ENCODE peak calls at places on chromosomes 16 and 17, in six cellular contexts. Z is GM12878, A is A549, E is NB4, P is HepG2, O is K562. Q is an unnamed sample.

GRCh38 chr17:29933379-29933778 is 3.4 kb upstream of the SSH2 start:
- DNase-seq in Z (no peak), A (no peak), E (peak), P (peak), O (no peak), Q (peak)

GRCh38 chr16:20271893-20272292 is 55.4 kb downstream of the GP2 start:
- DNase-seq in Z (no peak), A (no peak), E (peak), P (no peak), O (no peak), Q (no peak)

GRCh38 chr16:58451945-58452401 is 48.0 kb upstream of the NDRG4 start:
- DNase-seq in Z (no peak), A (peak), E (peak), P (peak), O (no peak), Q (peak)

GRCh38 chr17:20174588-20175265 is 165.6 kb downstream of the SPECC1 start:
- DNase-seq in Z (no peak), A (no peak), E (no peak), P (no peak), O (no peak), Q (no peak)

GRCh38 chr16:56667581-56668571 is at the start of gene MT1G:
- DNase-seq in Z (no peak), A (no peak), E (peak), P (peak), O (no peak), Q (no peak)

GRCh38 chr17:78356163-78356713 is 3.6 kb downstream of the SOCS3 start:
- DNase-seq in Z (peak), A (peak), E (peak), P (no peak), O (no peak), Q (no peak)

GRCh38 chr16:9647981-9648701 is 534.1 kb downstream of the GRIN2A start:
- DNase-seq in Z (no peak), A (peak), E (peak), P (peak), O (peak), Q (peak)

GRCh38 chr17:79137015-79137770 is 62.6 kb downstream of the ENGASE start:
- DNase-seq in Z (no peak), A (no peak), E (no peak), P (no peak), O (no peak), Q (no peak)

GRCh38 chr16:73949574-73950348 is 346.9 kb upstream of the PSMD7 start:
- DNase-seq in Z (no peak), A (no peak), E (peak), P (no peak), O (no peak), Q (no peak)

GRCh38 chr16:57615813-57616212 is 12.6 kb upstream of the ADGRG1 start:
- DNase-seq in Z (no peak), A (no peak), E (no peak), P (no peak), O (no peak), Q (no peak)

GRCh38 chr17:58329808-58330543 is 1.4 kb upstream of the TSPOAP1 start:
- DNase-seq in Z (peak), A (no peak), E (peak), P (no peak), O (no peak), Q (no peak)

GRCh38 chr16:46972971-46973456 is 460 bp downstream of the DNAJA2 start:
- DNase-seq in Z (no peak), A (no peak), E (peak), P (peak), O (peak), Q (no peak)

GRCh38 chr17:3992370-3992769 is 28.1 kb upstream of the ATP2A3 start:
- DNase-seq in Z (no peak), A (no peak), E (no peak), P (no peak), O (no peak), Q (no peak)

GRCh38 chr17:3988297-3989120 is 24.3 kb upstream of the ATP2A3 start:
- DNase-seq in Z (no peak), A (no peak), E (no peak), P (no peak), O (no peak), Q (no peak)

GRCh38 chr17:3989156-3989886 is 25.1 kb upstream of the ATP2A3 start:
- DNase-seq in Z (no peak), A (no peak), E (no peak), P (no peak), O (no peak), Q (peak)

GRCh38 chr17:3993493-3994220 is 29.4 kb upstream of the ATP2A3 start:
- DNase-seq in Z (peak), A (no peak), E (no peak), P (no peak), O (no peak), Q (peak)

DNA sequence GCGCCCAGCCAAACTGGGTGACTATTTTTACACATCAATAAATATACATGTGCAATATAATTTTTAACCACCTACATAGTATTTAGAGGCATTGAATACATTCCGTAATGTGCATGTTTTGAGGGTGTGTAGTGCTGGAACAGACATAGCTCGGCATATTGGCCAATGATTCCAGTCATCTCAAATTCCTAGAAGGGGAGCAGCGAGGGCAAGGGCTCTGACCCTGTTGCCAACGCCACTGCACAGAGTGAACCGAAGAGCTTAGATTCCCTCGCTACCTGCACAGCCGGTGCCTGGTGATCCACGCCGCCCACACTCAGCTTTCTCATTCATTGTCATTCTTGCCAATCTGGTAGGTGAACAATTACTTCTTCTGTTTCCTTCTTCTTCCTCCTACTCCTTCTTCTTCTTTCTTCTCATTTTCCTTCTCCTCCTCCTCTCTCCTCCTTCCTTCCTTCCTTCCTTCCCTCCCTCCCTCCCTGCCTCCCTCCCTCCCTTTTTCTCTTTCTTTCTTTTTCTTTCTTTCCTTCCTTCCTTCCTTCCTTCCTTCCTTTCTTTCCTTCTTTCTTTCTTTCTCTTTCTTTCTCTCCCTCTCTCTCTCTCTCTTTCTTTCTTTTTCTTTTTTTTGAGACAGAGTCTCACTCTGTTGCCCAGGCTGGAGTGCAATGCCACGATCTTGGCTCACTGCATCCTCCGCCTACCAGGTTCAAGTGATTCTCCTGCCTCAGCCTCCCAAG is 26.3 kb upstream of the ATP2A3 start:
- DNase-seq in Z (no peak), A (no peak), E (no peak), P (no peak), O (no peak), Q (no peak)
- TF ChIP-seq MYC in Z (no peak), A (no peak), E (no peak), P (no peak), O (no peak), Q (no peak)

GRCh38 chr17:17623904-17624303 is 32.4 kb upstream of the PEMT start:
- DNase-seq in Z (no peak), A (no peak), E (no peak), P (no peak), O (no peak), Q (no peak)
- TF ChIP-seq MYC in Z (no peak), A (no peak), E (no peak), P (no peak), O (no peak), Q (no peak)

GRCh38 chr16:89053725-89054029 is 40.0 kb upstream of the ACSF3 start:
- DNase-seq in Z (no peak), A (no peak), E (no peak), P (no peak), O (no peak), Q (no peak)

GRCh38 chr16:89052191-89052787 is 41.4 kb upstream of the ACSF3 start:
- DNase-seq in Z (no peak), A (no peak), E (peak), P (no peak), O (no peak), Q (no peak)

GRCh38 chr16:89054261-89054661 is 39.4 kb upstream of the ACSF3 start:
- DNase-seq in Z (no peak), A (no peak), E (no peak), P (no peak), O (no peak), Q (no peak)

GRCh38 chr16:89051521-89052166 is 42.0 kb upstream of the ACSF3 start:
- DNase-seq in Z (no peak), A (no peak), E (no peak), P (no peak), O (no peak), Q (no peak)

GRCh38 chr16:89052824-89053724 is 40.6 kb upstream of the ACSF3 start:
- DNase-seq in Z (no peak), A (peak), E (peak), P (peak), O (peak), Q (no peak)
- TF ChIP-seq MYC in Z (no peak), A (no peak), E (peak), P (peak), O (no peak), Q (no peak)

GRCh38 chr16:5333991-5334390 is 236.4 kb upstream of the EEF2KMT start:
- DNase-seq in Z (no peak), A (no peak), E (no peak), P (no peak), O (no peak), Q (no peak)
- TF ChIP-seq MYC in Z (no peak), A (no peak), E (no peak), P (no peak), O (no peak), Q (no peak)

GRCh38 chr17:74158761-74159160 is 44.7 kb upstream of the RPL38 start:
- DNase-seq in Z (no peak), A (no peak), E (no peak), P (no peak), O (no peak), Q (no peak)

GRCh38 chr17:74159226-74159840 is 44.1 kb upstream of the RPL38 start:
- DNase-seq in Z (no peak), A (no peak), E (no peak), P (no peak), O (no peak), Q (no peak)

GRCh38 chr17:74163271-74163821 is 40.1 kb upstream of the RPL38 start:
- DNase-seq in Z (no peak), A (no peak), E (peak), P (no peak), O (peak), Q (no peak)

GRCh38 chr17:74161501-74161850 is 42.0 kb upstream of the RPL38 start:
- DNase-seq in Z (no peak), A (no peak), E (no peak), P (no peak), O (no peak), Q (no peak)

DNA sequence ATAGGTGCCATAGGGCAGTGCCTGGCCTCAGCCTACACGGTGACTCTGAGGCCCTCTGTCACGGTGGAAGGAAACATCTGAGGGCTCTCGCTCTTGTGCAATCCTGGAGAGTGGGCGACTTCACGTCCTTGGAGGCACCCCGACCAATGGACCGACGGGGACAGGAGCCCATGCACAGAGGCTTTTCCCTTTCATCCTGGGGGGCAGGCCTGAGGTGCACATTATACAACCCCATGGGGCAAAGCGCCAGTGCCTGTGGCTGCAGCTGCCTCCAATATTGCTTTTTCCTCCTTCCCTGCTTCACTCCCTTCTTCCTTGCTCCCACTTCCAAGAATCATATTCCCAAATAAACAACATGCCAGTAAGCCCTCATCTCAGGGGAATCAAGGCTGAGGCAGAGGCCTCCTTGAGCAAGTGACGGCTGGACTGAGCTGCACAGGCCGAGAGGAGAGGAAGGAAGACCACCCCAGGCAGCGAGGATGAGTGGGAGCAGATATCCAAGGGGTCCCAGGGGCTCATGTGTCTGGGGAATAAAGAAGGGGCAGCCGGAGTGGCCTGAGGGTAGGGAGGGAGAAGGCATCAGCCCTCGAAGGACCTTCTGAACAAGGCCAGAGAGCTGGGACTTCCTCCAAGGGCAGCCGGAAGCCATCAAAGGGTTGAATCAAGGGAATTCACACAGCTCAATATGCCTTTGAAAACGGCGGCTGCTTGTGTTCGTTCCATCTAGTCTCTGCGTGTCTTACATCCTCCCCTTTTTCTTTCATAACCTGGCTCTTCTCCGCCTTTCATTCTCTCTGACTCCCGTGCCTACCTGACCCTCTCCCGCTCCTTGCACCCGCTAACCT is 42.6 kb upstream of the RPL38 start:
- DNase-seq in Z (no peak), A (no peak), E (no peak), P (no peak), O (no peak), Q (no peak)
- TF ChIP-seq MYC in Z (no peak), A (no peak), E (no peak), P (no peak), O (no peak), Q (no peak)

GRCh38 chr16:81443688-81444447 is 740 bp upstream of the CMIP start:
- DNase-seq in Z (no peak), A (no peak), E (no peak), P (no peak), O (no peak), Q (no peak)

GRCh38 chr16:81445926-81446317 is 1.3 kb downstream of the CMIP start:
- DNase-seq in Z (no peak), A (no peak), E (no peak), P (no peak), O (no peak), Q (peak)

GRCh38 chr16:81444448-81445121 is at the start of gene CMIP:
- DNase-seq in Z (no peak), A (peak), E (peak), P (peak), O (peak), Q (peak)

GRCh38 chr16:81446318-81447275 is 2.0 kb downstream of the CMIP start:
- DNase-seq in Z (no peak), A (peak), E (peak), P (no peak), O (no peak), Q (peak)

GRCh38 chr16:81445143-81445922 is 725 bp downstream of the CMIP start:
- DNase-seq in Z (no peak), A (peak), E (peak), P (no peak), O (peak), Q (peak)
- TF ChIP-seq MYC in Z (no peak), A (no peak), E (no peak), P (no peak), O (no peak), Q (no peak)

GRCh38 chr16:28984619-28985135 is at the start of gene LAT:
- DNase-seq in Z (no peak), A (no peak), E (peak), P (no peak), O (no peak), Q (no peak)
- TF ChIP-seq MYC in Z (no peak), A (no peak), E (no peak), P (no peak), O (no peak), Q (no peak)

GRCh38 chr17:63497708-63498483 is 21.0 kb downstream of the ACE start:
- DNase-seq in Z (no peak), A (no peak), E (peak), P (peak), O (peak), Q (no peak)
- TF ChIP-seq MYC in Z (no peak), A (no peak), E (no peak), P (no peak), O (no peak), Q (no peak)

Q was measured in endothelial cell of umbilical vein.